ENCODE peak calls at places on chromosomes 11 and 22, in nine cellular contexts. K, H, I, R, X, E, N, L and M are unnamed samples.

GRCh38 chr11:124945826-124946225 is 8.2 kb upstream of the CCDC15 start:
- DNase-seq in K (no peak), H (no peak), I (no peak), R (no peak), X (no peak), E (no peak), N (no peak), L (no peak), M (no peak)

GRCh38 chr11:1326435-1327063 is 17.1 kb upstream of the TOLLIP start:
- DNase-seq in K (no peak), H (no peak), I (peak; percentile 73), R (peak; percentile 69), X (no peak), E (no peak), N (no peak), L (no peak), M (no peak)

GRCh38 chr22:49749885-49750510 is 77.7 kb downstream of the BRD1 start:
- DNase-seq in K (no peak), H (no peak), I (no peak), R (no peak), X (peak; percentile 4), E (peak; percentile 38), N (no peak), L (no peak), M (no peak)

GRCh38 chr11:63937713-63938480 is 905 bp upstream of the NAA40 start:
- DNase-seq in K (no peak), H (no peak), I (no peak), R (no peak), X (no peak), E (no peak), N (peak; percentile 55), L (peak; percentile 78), M (no peak)

GRCh38 chr11:11993814-11994213 is 14.6 kb downstream of the DKK3 start:
- DNase-seq in K (no peak), H (no peak), I (peak; percentile 86), R (peak; percentile 75), X (peak; percentile 54), E (no peak), N (peak; percentile 55), L (no peak), M (no peak)

GRCh38 chr22:36671398-36671797 is 32.2 kb downstream of the CACNG2 start:
- DNase-seq in K (no peak), H (no peak), I (no peak), R (no peak), X (no peak), E (no peak), N (no peak), L (no peak), M (no peak)

GRCh38 chr22:30116362-30117117 is 36.3 kb downstream of the HORMAD2 start:
- DNase-seq in K (no peak), H (no peak), I (peak; percentile 78), R (peak; percentile 45), X (no peak), E (no peak), N (no peak), L (no peak), M (no peak)

GRCh38 chr11:85810871-85811611 is at the start of gene SYTL2:
- DNase-seq in K (peak; percentile 86), H (peak; percentile 53), I (peak; percentile 48), R (peak; percentile 34), X (peak; percentile 43), E (peak; percentile 82), N (peak; percentile 82), L (peak; percentile 60), M (peak; percentile 69)

GRCh38 chr11:34346551-34346950 is 11.3 kb downstream of the ABTB2 start:
- DNase-seq in K (no peak), H (no peak), I (no peak), R (peak; percentile 16), X (peak; percentile 25), E (peak; percentile 75), N (no peak), L (no peak), M (no peak)

GRCh38 chr11:63939351-63939920 is 634 bp downstream of the NAA40 start:
- DNase-seq in K (peak; percentile 39), H (no peak), I (no peak), R (peak; percentile 25), X (no peak), E (no peak), N (peak; percentile 44), L (peak; percentile 26), M (no peak)

GRCh38 chr11:104332110-104332509 is 168.2 kb upstream of the PDGFD start:
- DNase-seq in K (peak; percentile 38), H (no peak), I (no peak), R (no peak), X (no peak), E (no peak), N (peak; percentile 74), L (peak; percentile 36), M (no peak)

GRCh38 chr22:50672041-50672440 is 582 bp upstream of the SHANK3 start:
- DNase-seq in K (no peak), H (no peak), I (no peak), R (no peak), X (no peak), E (no peak), N (no peak), L (no peak), M (no peak)

DNA sequence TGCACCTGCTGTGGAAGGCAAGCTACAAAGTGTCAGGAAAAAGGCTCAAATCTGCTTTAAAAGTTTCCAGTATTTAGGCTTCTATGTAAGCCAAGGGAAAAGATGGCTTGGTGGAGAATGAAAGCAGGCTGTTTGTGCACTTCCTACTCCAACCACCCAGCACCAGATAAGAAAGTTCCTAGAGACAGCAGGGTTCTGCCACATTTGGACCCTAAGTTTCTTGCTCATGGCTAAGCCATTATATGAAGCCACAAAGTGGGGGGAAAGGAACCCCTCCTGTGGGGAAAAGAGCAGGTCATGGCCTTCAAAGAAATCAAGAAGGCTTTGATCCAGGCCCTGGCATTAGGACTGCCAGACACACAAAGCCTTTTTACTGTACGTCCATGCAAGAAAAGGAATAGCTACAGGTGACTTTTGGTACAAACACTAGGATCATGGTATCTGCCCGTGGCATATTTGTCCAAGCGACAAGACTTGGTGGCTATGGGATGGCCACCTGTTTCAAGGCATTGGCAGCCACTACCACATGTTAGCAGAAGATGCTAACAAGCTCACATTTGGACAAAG is 41.1 kb upstream of the GLYAT start:
- DNase-seq in K (no peak), H (no peak), I (no peak), R (no peak), X (no peak), E (no peak), N (no peak), L (no peak), M (no peak)
- H3K9me3 ChIP-seq in K (no peaks in the 10 kb centered on the region), H (no peaks in the 10 kb centered on the region), I (no peaks in the 10 kb centered on the region), R (no peaks in the 10 kb centered on the region), X (no peaks in the 10 kb centered on the region), E (no peaks in the 10 kb centered on the region), N (peaks cover 42% of the 10 kb centered on the region), L (no peaks in the 10 kb centered on the region), M (no peaks in the 10 kb centered on the region)

GRCh38 chr11:132078677-132079076 is 708.3 kb downstream of the NTM start:
- DNase-seq in K (no peak), H (no peak), I (no peak), R (no peak), X (no peak), E (no peak), N (no peak), L (no peak), M (no peak)

GRCh38 chr11:132080121-132080520 is 709.7 kb downstream of the NTM start:
- DNase-seq in K (no peak), H (no peak), I (no peak), R (no peak), X (no peak), E (no peak), N (no peak), L (no peak), M (no peak)

GRCh38 chr11:132084433-132084832 is 714.0 kb downstream of the NTM start:
- DNase-seq in K (no peak), H (no peak), I (no peak), R (no peak), X (no peak), E (no peak), N (no peak), L (no peak), M (no peak)

GRCh38 chr11:132078230-132078629 is 707.8 kb downstream of the NTM start:
- DNase-seq in K (no peak), H (no peak), I (no peak), R (no peak), X (no peak), E (no peak), N (no peak), L (no peak), M (no peak)

GRCh38 chr11:132082566-132082965 is 712.2 kb downstream of the NTM start:
- DNase-seq in K (no peak), H (no peak), I (no peak), R (no peak), X (no peak), E (no peak), N (no peak), L (no peak), M (no peak)
- H3K9me3 ChIP-seq in K (peaks cover 7% of the 10 kb centered on the region), H (no peaks in the 10 kb centered on the region), I (peaks cover 21% of the 10 kb centered on the region), R (no peaks in the 10 kb centered on the region), X (peaks cover 6% of the 10 kb centered on the region), E (peaks cover 7% of the 10 kb centered on the region), N (peaks cover 31% of the 10 kb centered on the region), L (no peaks in the 10 kb centered on the region), M (peaks cover 11% of the 10 kb centered on the region)

DNA sequence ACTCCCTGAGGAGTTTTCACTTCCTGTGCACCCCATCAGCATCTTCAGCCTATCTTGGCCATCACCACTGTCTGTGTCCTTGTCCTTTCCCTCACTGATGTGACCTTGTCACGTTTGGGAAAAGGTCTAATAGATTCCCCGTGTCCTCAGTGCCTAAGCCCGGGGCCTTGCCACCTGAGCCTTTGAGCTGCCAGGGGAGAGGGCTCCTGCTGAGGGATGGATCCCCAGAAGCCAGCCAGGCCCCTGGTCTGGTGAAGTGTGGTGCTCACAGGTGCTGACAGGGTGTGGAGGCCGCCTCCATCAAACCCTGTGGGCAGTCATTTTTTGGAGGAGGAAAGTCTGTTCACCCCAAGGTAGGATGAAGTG is 47.2 kb downstream of the GAB4 start:
- DNase-seq in K (no peak), H (no peak), I (no peak), R (no peak), X (no peak), E (no peak), N (no peak), L (no peak), M (no peak)
- H3K9me3 ChIP-seq in K (no peaks in the 10 kb centered on the region), H (no peaks in the 10 kb centered on the region), I (peaks cover 39% of the 10 kb centered on the region), R (no peaks in the 10 kb centered on the region), X (no peaks in the 10 kb centered on the region), E (no peaks in the 10 kb centered on the region), N (no peaks in the 10 kb centered on the region), L (no peaks in the 10 kb centered on the region), M (no peaks in the 10 kb centered on the region)

GRCh38 chr22:48414662-48415061 is 1413.0 kb downstream of the BRD1 start:
- DNase-seq in K (no peak), H (no peak), I (no peak), R (no peak), X (no peak), E (no peak), N (no peak), L (no peak), M (no peak)

GRCh38 chr22:48422900-48423480 is 1404.7 kb downstream of the BRD1 start:
- DNase-seq in K (no peak), H (no peak), I (no peak), R (no peak), X (no peak), E (no peak), N (no peak), L (no peak), M (no peak)

GRCh38 chr22:48415535-48415934 is 1412.1 kb downstream of the BRD1 start:
- DNase-seq in K (no peak), H (no peak), I (no peak), R (no peak), X (no peak), E (no peak), N (no peak), L (no peak), M (no peak)

GRCh38 chr22:48418831-48419230 is 1408.8 kb downstream of the BRD1 start:
- DNase-seq in K (no peak), H (no peak), I (no peak), R (no peak), X (no peak), E (no peak), N (no peak), L (no peak), M (no peak)

GRCh38 chr22:48417143-48418070 is 1410.3 kb downstream of the BRD1 start:
- DNase-seq in K (peak; percentile 0), H (no peak), I (no peak), R (no peak), X (no peak), E (peak; percentile 27), N (no peak), L (no peak), M (no peak)
- H3K9me3 ChIP-seq in K (no peaks in the 10 kb centered on the region), H (no peaks in the 10 kb centered on the region), I (peaks cover 34% of the 10 kb centered on the region), R (no peaks in the 10 kb centered on the region), X (no peaks in the 10 kb centered on the region), E (no peaks in the 10 kb centered on the region), N (no peaks in the 10 kb centered on the region), L (no peaks in the 10 kb centered on the region), M (no peaks in the 10 kb centered on the region)